ENCODE peak calls at places on chromosomes 3 and 15, in seven cellular contexts. M, I, W, F, B, V and X are unnamed samples.

GRCh38 chr3:132721479-132722164 is 587 bp downstream of the NPHP3 start:
- DNase-seq in M (peak), I (peak), W (peak), F (no peak), B (peak), V (no peak), X (no peak)

GRCh38 chr3:149411583-149411982 is 34.1 kb upstream of the TM4SF1 start:
- DNase-seq in M (no peak), I (no peak), W (no peak), F (no peak), B (no peak), V (no peak), X (no peak)

GRCh38 chr15:48411971-48412591 is 80.9 kb downstream of the DUT start:
- DNase-seq in M (no peak), I (no peak), W (peak), F (no peak), B (no peak), V (no peak), X (no peak)

GRCh38 chr15:72116680-72117447 is 1.1 kb downstream of the MYO9A start:
- DNase-seq in M (peak), I (no peak), W (peak), F (no peak), B (no peak), V (no peak), X (peak)

GRCh38 chr15:39730552-39730951 is 52.1 kb downstream of the FSIP1 start:
- DNase-seq in M (no peak), I (no peak), W (no peak), F (no peak), B (no peak), V (no peak), X (no peak)

GRCh38 chr3:152389316-152389934 is 120.7 kb downstream of the MBNL1 start:
- DNase-seq in M (no peak), I (no peak), W (no peak), F (no peak), B (no peak), V (no peak), X (no peak)

GRCh38 chr3:168249539-168250414 is 154.1 kb upstream of the GOLIM4 start:
- DNase-seq in M (peak), I (peak), W (peak), F (peak), B (peak), V (peak), X (peak)

GRCh38 chr3:126895178-126896066 is 87.5 kb upstream of the PLXNA1 start:
- DNase-seq in M (no peak), I (no peak), W (no peak), F (no peak), B (peak), V (no peak), X (no peak)

GRCh38 chr15:68725736-68726135 is 95.0 kb downstream of the ANP32A start:
- DNase-seq in M (peak), I (no peak), W (no peak), F (no peak), B (peak), V (peak), X (no peak)

DNA sequence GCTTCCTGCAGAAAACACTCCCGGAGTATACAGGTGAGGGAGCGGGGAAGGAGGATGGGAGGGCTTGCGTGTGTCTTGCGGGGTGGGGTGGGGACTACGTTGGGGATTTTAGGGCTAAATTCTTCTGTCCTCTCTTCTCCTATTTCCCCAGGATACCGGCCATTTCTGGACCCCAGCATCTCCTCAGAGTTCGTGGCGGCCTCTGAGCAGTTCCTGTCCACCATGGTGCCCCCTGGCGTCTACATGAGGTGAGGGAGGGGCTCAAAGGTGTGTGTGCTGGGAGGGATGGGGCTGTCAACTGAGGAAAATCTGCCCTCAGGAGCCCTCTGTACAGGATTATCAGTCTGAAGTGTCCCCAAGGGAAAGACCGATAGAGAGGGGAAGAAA is 6.6 kb downstream of the DUOX1 start:
- DNase-seq in M (no peak), I (no peak), W (no peak), F (no peak), B (no peak), V (no peak), X (no peak)
- TF ChIP-seq CTCF in M (no peak), I (peak), W (peak), F (peak), B (no peak), V (no peak), X (no peak)

GRCh38 chr15:61122624-61123375 is 106.3 kb downstream of the RORA start:
- DNase-seq in M (no peak), I (no peak), W (no peak), F (no peak), B (no peak), V (no peak), X (no peak)

GRCh38 chr15:61115679-61116078 is 113.4 kb downstream of the RORA start:
- DNase-seq in M (no peak), I (no peak), W (peak), F (no peak), B (no peak), V (no peak), X (no peak)

GRCh38 chr15:61118885-61119284 is 110.2 kb downstream of the RORA start:
- DNase-seq in M (no peak), I (no peak), W (no peak), F (no peak), B (no peak), V (no peak), X (no peak)

GRCh38 chr15:61116830-61117229 is 112.3 kb downstream of the RORA start:
- DNase-seq in M (no peak), I (no peak), W (no peak), F (no peak), B (no peak), V (no peak), X (no peak)

DNA sequence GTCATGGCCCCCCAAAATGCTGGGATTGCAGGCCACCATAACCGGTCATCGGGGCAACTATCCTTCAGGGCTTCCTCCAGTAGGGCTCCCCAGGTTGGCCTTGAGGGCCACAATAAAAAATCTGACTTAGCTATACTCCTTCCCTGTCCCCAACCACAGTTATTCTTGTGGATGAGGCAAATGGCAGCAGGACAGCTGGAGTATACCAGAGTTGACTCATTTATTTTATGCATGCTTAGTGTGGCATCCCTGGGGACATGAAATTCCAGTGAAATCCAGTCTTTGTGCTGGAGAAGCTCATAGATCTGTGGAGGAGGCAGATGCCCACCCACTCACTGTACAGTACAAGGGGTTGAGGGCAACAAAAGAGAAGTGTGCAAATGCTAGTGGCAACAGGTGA is 109.5 kb downstream of the RORA start:
- DNase-seq in M (no peak), I (no peak), W (no peak), F (no peak), B (no peak), V (no peak), X (no peak)
- TF ChIP-seq CTCF in M (no peak), I (no peak), W (no peak), F (no peak), B (no peak), V (no peak), X (no peak)

DNA sequence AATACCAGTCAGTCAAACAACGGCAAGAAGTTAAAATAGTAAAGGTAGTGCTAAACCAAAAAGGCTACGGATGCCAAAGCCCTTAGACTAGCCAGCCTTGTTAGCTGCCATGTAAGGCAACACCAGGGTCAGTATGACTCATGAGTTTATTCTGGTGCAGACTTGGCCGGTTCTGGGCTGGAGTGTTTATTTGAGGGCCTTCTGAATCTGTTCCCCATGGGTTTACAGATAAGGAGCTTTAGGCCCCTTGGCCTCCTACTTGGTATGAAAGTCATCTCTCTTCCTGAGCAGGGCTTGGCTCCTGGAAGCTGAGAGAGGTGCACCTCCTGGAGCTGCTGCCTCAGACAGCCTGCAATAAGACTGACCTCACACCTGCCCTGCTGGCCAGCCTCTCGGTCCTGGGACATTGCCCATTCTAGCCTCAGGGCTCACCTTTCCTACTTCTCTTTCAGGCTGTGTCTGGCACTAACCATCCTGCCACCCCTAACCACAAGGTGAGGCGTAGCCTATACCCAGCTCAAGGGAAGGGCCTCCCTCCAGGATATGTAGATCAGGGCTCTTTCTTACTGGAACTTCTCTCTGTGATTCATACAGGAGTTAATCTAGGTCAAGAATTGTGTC is 10.4 kb upstream of the RTP1 start:
- DNase-seq in M (peak), I (no peak), W (peak), F (no peak), B (peak), V (peak), X (no peak)
- TF ChIP-seq CTCF in M (no peak), I (no peak), W (no peak), F (no peak), B (no peak), V (no peak), X (no peak)

DNA sequence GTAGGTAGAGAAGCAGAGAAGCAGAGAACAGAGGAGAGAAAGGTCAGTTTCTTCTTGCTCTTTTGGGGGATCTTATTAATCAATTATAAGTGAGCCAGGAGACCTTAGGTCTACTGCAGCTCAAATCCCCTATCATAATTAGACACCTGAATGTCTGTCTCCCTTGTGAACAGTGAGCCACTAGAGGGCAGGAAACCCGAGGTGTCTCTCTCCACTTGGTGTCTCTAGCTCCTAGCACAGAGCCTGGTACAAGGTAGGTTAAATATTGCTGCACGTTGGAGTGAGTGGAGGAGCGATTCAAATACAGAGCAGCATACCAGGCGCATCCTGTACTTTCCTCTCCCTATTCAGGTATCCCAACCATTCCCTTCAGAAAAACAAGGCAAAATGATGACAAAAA is 2.0 kb upstream of the ST8SIA2 start:
- DNase-seq in M (no peak), I (no peak), W (peak), F (peak), B (no peak), V (no peak), X (no peak)
- TF ChIP-seq CTCF in M (peak), I (peak), W (peak), F (peak), B (peak), V (peak), X (no peak)